ENCODE peak calls at places on chromosomes 7 and 10, in seven cellular contexts. One of them, this sample, is unnamed.

GRCh38 chr10:132994371-132994796 is 52.0 kb upstream of the CFAP46 start:
- DNase-seq in IMR-90: peak
- DNase-seq in NCI-H345: no peak
- DNase-seq in fibroblast of mammary gland: no peak
- DNase-seq in tibial nerve: no peak
- DNase-seq in renal cortical epithelial cell: no peak
- DNase-seq in ovary: no peak
- DNase-seq in this sample: no peak

GRCh38 chr7:33596694-33597093 is 308.6 kb upstream of the BMPER start:
- DNase-seq in IMR-90: peak
- DNase-seq in NCI-H345: no peak
- DNase-seq in fibroblast of mammary gland: peak
- DNase-seq in tibial nerve: no peak
- DNase-seq in renal cortical epithelial cell: no peak
- DNase-seq in ovary: no peak
- DNase-seq in this sample: no peak

GRCh38 chr7:133784421-133785045 is 342.6 kb upstream of the LRGUK start:
- DNase-seq in IMR-90: no peak
- DNase-seq in NCI-H345: peak
- DNase-seq in fibroblast of mammary gland: no peak
- DNase-seq in tibial nerve: no peak
- DNase-seq in renal cortical epithelial cell: no peak
- DNase-seq in ovary: no peak
- DNase-seq in this sample: no peak

GRCh38 chr7:108448777-108449576 is 7.3 kb downstream of the NRCAM start:
- DNase-seq in IMR-90: no peak
- DNase-seq in NCI-H345: peak
- DNase-seq in fibroblast of mammary gland: no peak
- DNase-seq in tibial nerve: no peak
- DNase-seq in renal cortical epithelial cell: no peak
- DNase-seq in ovary: no peak
- DNase-seq in this sample: peak

GRCh38 chr7:113945018-113945938 is 26.5 kb upstream of the PPP1R3A start:
- DNase-seq in IMR-90: no peak
- DNase-seq in NCI-H345: peak
- DNase-seq in fibroblast of mammary gland: no peak
- DNase-seq in tibial nerve: no peak
- DNase-seq in renal cortical epithelial cell: no peak
- DNase-seq in ovary: no peak
- DNase-seq in this sample: peak

GRCh38 chr7:55593515-55594318 is 21.4 kb upstream of the VOPP1 start:
- DNase-seq in IMR-90: peak
- DNase-seq in NCI-H345: peak
- DNase-seq in fibroblast of mammary gland: peak
- DNase-seq in tibial nerve: peak
- DNase-seq in renal cortical epithelial cell: peak
- DNase-seq in ovary: peak
- DNase-seq in this sample: no peak

GRCh38 chr10:35246770-35247343 is 89.5 kb upstream of the CCNY start:
- DNase-seq in IMR-90: no peak
- DNase-seq in NCI-H345: no peak
- DNase-seq in fibroblast of mammary gland: no peak
- DNase-seq in tibial nerve: no peak
- DNase-seq in renal cortical epithelial cell: no peak
- DNase-seq in ovary: no peak
- DNase-seq in this sample: no peak

GRCh38 chr10:100733319-100733718 is 12.1 kb upstream of the PAX2 start:
- DNase-seq in IMR-90: no peak
- DNase-seq in NCI-H345: no peak
- DNase-seq in fibroblast of mammary gland: no peak
- DNase-seq in tibial nerve: no peak
- DNase-seq in renal cortical epithelial cell: peak
- DNase-seq in ovary: no peak
- DNase-seq in this sample: no peak

GRCh38 chr10:46547881-46548780 is 8.3 kb downstream of the GPRIN2 start:
- DNase-seq in IMR-90: peak
- DNase-seq in NCI-H345: no peak
- DNase-seq in fibroblast of mammary gland: no peak
- DNase-seq in tibial nerve: no peak
- DNase-seq in renal cortical epithelial cell: no peak
- DNase-seq in ovary: peak
- DNase-seq in this sample: no peak

GRCh38 chr10:48645600-48645999 is 39.1 kb upstream of the WDFY4 start:
- DNase-seq in IMR-90: no peak
- DNase-seq in NCI-H345: no peak
- DNase-seq in fibroblast of mammary gland: no peak
- DNase-seq in tibial nerve: no peak
- DNase-seq in renal cortical epithelial cell: no peak
- DNase-seq in ovary: no peak
- DNase-seq in this sample: no peak

GRCh38 chr7:106866298-106867281 is 1.5 kb downstream of the PIK3CG start:
- DNase-seq in IMR-90: no peak
- DNase-seq in NCI-H345: no peak
- DNase-seq in fibroblast of mammary gland: no peak
- DNase-seq in tibial nerve: no peak
- DNase-seq in renal cortical epithelial cell: no peak
- DNase-seq in ovary: no peak
- DNase-seq in this sample: no peak

GRCh38 chr10:112352044-112352443 is 21.9 kb upstream of the ACSL5 start:
- DNase-seq in IMR-90: no peak
- DNase-seq in NCI-H345: no peak
- DNase-seq in fibroblast of mammary gland: no peak
- DNase-seq in tibial nerve: no peak
- DNase-seq in renal cortical epithelial cell: no peak
- DNase-seq in ovary: no peak
- DNase-seq in this sample: no peak

GRCh38 chr10:62503871-62504270 is 129.7 kb downstream of the ZNF365 start:
- DNase-seq in IMR-90: no peak
- DNase-seq in NCI-H345: no peak
- DNase-seq in fibroblast of mammary gland: no peak
- DNase-seq in tibial nerve: no peak
- DNase-seq in renal cortical epithelial cell: no peak
- DNase-seq in ovary: no peak
- DNase-seq in this sample: no peak

GRCh38 chr10:14220026-14220425 is 110.7 kb downstream of the FRMD4A start:
- DNase-seq in IMR-90: peak
- DNase-seq in NCI-H345: no peak
- DNase-seq in fibroblast of mammary gland: no peak
- DNase-seq in tibial nerve: no peak
- DNase-seq in renal cortical epithelial cell: peak
- DNase-seq in ovary: no peak
- DNase-seq in this sample: no peak

GRCh38 chr7:119545118-119545517 is 727.9 kb upstream of the KCND2 start:
- DNase-seq in IMR-90: peak
- DNase-seq in NCI-H345: no peak
- DNase-seq in fibroblast of mammary gland: peak
- DNase-seq in tibial nerve: no peak
- DNase-seq in renal cortical epithelial cell: peak
- DNase-seq in ovary: no peak
- DNase-seq in this sample: peak

GRCh38 chr10:124271671-124272070 is 147.1 kb downstream of the OAT start:
- DNase-seq in IMR-90: no peak
- DNase-seq in NCI-H345: no peak
- DNase-seq in fibroblast of mammary gland: no peak
- DNase-seq in tibial nerve: no peak
- DNase-seq in renal cortical epithelial cell: no peak
- DNase-seq in ovary: no peak
- DNase-seq in this sample: no peak

GRCh38 chr10:33289776-33290175 is 44.7 kb downstream of the NRP1 start:
- DNase-seq in IMR-90: no peak
- DNase-seq in NCI-H345: no peak
- DNase-seq in fibroblast of mammary gland: no peak
- DNase-seq in tibial nerve: no peak
- DNase-seq in renal cortical epithelial cell: no peak
- DNase-seq in ovary: no peak
- DNase-seq in this sample: no peak

GRCh38 chr10:42543840-42544372 is 94.5 kb downstream of the ZNF33B start:
- DNase-seq in IMR-90: no peak
- DNase-seq in NCI-H345: no peak
- DNase-seq in fibroblast of mammary gland: no peak
- DNase-seq in tibial nerve: no peak
- DNase-seq in renal cortical epithelial cell: no peak
- DNase-seq in ovary: no peak
- DNase-seq in this sample: no peak

GRCh38 chr10:71029411-71029881 is 141.1 kb upstream of the PCBD1 start:
- DNase-seq in IMR-90: no peak
- DNase-seq in NCI-H345: no peak
- DNase-seq in fibroblast of mammary gland: no peak
- DNase-seq in tibial nerve: no peak
- DNase-seq in renal cortical epithelial cell: no peak
- DNase-seq in ovary: no peak
- DNase-seq in this sample: no peak

GRCh38 chr7:40019558-40019957 is 69.5 kb downstream of the CDK13 start:
- DNase-seq in IMR-90: no peak
- DNase-seq in NCI-H345: no peak
- DNase-seq in fibroblast of mammary gland: no peak
- DNase-seq in tibial nerve: no peak
- DNase-seq in renal cortical epithelial cell: no peak
- DNase-seq in ovary: no peak
- DNase-seq in this sample: no peak

GRCh38 chr7:153297141-153297540 is 537.6 kb downstream of the ACTR3B start:
- DNase-seq in IMR-90: no peak
- DNase-seq in NCI-H345: no peak
- DNase-seq in fibroblast of mammary gland: no peak
- DNase-seq in tibial nerve: no peak
- DNase-seq in renal cortical epithelial cell: no peak
- DNase-seq in ovary: no peak
- DNase-seq in this sample: no peak

GRCh38 chr10:71266147-71266917 is 52.7 kb upstream of the SLC29A3 start:
- DNase-seq in IMR-90: peak
- DNase-seq in NCI-H345: peak
- DNase-seq in fibroblast of mammary gland: peak
- DNase-seq in tibial nerve: no peak
- DNase-seq in renal cortical epithelial cell: no peak
- DNase-seq in ovary: peak
- DNase-seq in this sample: peak

This sample was measured in DMS153.